ENCODE peak calls at places on chromosomes 11 and 22, in seven cellular contexts. D, J, F, N, H, P and Q are unnamed samples.

GRCh38 chr11:78809931-78810481 is 235.3 kb upstream of the NARS2 start:
- DNase-seq in J (peak; percentile 91), N (no peak), D (no peak), F (no peak), H (no peak), P (no peak), Q (no peak)

GRCh38 chr22:19634576-19634975 is 79.7 kb upstream of the SEPTIN5 start:
- DNase-seq in H (no peak), D (no peak), F (no peak), P (peak; percentile 30), N (no peak), J (no peak), Q (no peak)

GRCh38 chr11:46599340-46600067 is 5.7 kb upstream of the AMBRA1 start:
- DNase-seq in P (no peak), D (no peak), J (no peak), F (no peak), N (no peak), H (no peak), Q (no peak)

GRCh38 chr11:33598426-33599069 is 102.1 kb downstream of the C11orf91 start:
- DNase-seq in N (no peak), H (peak; percentile 53), F (no peak), P (no peak), D (no peak), J (no peak), Q (no peak)

GRCh38 chr11:80146231-80146630 is 705.4 kb upstream of the TENM4 start:
- DNase-seq in J (peak; percentile 16), D (peak; percentile 32), N (no peak), F (no peak), H (no peak), P (no peak), Q (no peak)

GRCh38 chr11:73147771-73148681 is 5.9 kb upstream of the FCHSD2 start:
- DNase-seq in N (no peak), F (peak; percentile 89), J (no peak), D (no peak), P (no peak), H (no peak), Q (peak; percentile 58)

GRCh38 chr11:61621917-61622585 is 41.2 kb upstream of the SYT7 start:
- DNase-seq in F (no peak), H (peak; percentile 60), N (no peak), J (no peak), D (no peak), P (no peak), Q (no peak)

GRCh38 chr11:106917973-106918372 is 100.3 kb downstream of the GUCY1A2 start:
- DNase-seq in H (peak; percentile 63), N (no peak), F (no peak), J (peak; percentile 5), P (no peak), D (no peak), Q (no peak)

GRCh38 chr11:4606231-4607015 is 1.6 kb downstream of the TRIM68 start:
- DNase-seq in P (no peak), H (no peak), F (no peak), D (peak; percentile 11), N (no peak), J (peak; percentile 1), Q (no peak)

GRCh38 chr11:93648168-93648567 is 13.3 kb upstream of the CEP295 start:
- DNase-seq in J (peak; percentile 32), F (no peak), N (no peak), D (peak; percentile 13), H (peak; percentile 55), P (no peak), Q (no peak)

GRCh38 chr22:37259540-37260029 is 15.5 kb upstream of the RAC2 start:
- DNase-seq in N (peak; percentile 26), D (peak; percentile 61), F (peak; percentile 56), J (peak; percentile 70), H (peak; percentile 85), P (peak; percentile 54), Q (no peak)

GRCh38 chr11:96614101-96614500 is 224.3 kb downstream of the JRKL start:
- DNase-seq in N (no peak), F (no peak), D (no peak), P (no peak), H (no peak), J (no peak), Q (no peak)

GRCh38 chr11:128905345-128906184 is 14.4 kb downstream of the KCNJ5 start:
- DNase-seq in J (peak; percentile 54), F (no peak), P (no peak), D (peak; percentile 56), N (peak; percentile 45), H (peak; percentile 85), Q (no peak)

GRCh38 chr22:19086944-19087343 is 35.3 kb downstream of the DGCR2 start:
- DNase-seq in F (no peak), N (no peak), J (peak; percentile 54), D (peak; percentile 69), P (no peak), H (no peak), Q (no peak)

GRCh38 chr22:42892156-42892555 is 35.1 kb upstream of the ARFGAP3 start:
- DNase-seq in F (no peak), N (no peak), P (no peak), H (no peak), J (no peak), D (no peak), Q (no peak)

GRCh38 chr11:102345923-102346322 is 1.1 kb upstream of the BIRC2 start:
- DNase-seq in P (no peak), H (peak; percentile 44), J (peak; percentile 91), D (peak; percentile 80), N (peak; percentile 32), F (no peak), Q (peak; percentile 30)

GRCh38 chr11:73971175-73971719 is 11.4 kb downstream of the UCP2 start:
- DNase-seq in P (peak; percentile 25), F (peak; percentile 8), D (no peak), N (no peak), H (no peak), J (no peak), Q (no peak)

GRCh38 chr22:33747576-33748180 is 172.6 kb downstream of the LARGE1 start:
- DNase-seq in P (no peak), D (no peak), N (no peak), J (no peak), H (no peak), F (no peak), Q (no peak)

DNA sequence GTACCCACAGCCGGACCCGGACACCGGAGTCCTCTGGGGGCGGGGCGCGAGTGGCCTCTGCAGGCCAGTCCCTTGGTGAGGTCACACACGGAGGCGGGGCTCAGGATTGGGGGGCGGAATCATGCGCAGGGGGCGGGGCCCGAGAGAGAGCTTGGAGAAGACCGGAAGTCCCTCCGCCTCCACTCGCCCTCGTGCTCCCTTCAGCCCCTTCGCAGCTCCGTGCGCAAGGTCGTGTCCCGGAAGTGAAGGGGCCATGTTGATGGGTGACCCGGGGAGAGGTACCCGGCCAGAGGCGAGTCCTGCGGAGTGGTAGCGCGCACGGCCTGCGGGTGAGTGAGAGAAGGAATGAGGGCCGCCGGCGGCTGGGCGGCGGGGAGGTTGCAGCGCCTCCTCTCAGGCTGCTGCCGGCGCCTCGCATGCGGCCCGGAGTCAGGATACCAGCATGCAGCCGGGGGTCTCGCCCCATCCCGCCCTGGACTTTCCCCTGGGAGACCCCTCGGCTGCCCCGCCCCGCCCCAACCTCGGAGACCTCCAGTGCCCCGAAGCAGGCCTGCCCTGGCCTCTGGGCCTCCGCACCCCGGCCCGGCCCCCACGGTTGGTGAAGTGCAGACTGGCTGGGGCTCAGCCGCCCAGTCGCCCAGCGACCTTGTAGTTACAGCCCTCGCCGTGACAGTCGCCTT is at the start of gene MIEF1:
- DNase-seq in D (peak; percentile 94), J (peak; percentile 96), F (peak; percentile 99), N (peak; percentile 80), H (peak; percentile 99), P (peak; percentile 100), Q (peak; percentile 96)
- H3K27me3 ChIP-seq in D (no peaks in the 10 kb centered on the region), J (no peaks in the 10 kb centered on the region), F (no peaks in the 10 kb centered on the region), N (no peaks in the 10 kb centered on the region), H (no peaks in the 10 kb centered on the region), P (no peaks in the 10 kb centered on the region), Q (no peaks in the 10 kb centered on the region)

DNA sequence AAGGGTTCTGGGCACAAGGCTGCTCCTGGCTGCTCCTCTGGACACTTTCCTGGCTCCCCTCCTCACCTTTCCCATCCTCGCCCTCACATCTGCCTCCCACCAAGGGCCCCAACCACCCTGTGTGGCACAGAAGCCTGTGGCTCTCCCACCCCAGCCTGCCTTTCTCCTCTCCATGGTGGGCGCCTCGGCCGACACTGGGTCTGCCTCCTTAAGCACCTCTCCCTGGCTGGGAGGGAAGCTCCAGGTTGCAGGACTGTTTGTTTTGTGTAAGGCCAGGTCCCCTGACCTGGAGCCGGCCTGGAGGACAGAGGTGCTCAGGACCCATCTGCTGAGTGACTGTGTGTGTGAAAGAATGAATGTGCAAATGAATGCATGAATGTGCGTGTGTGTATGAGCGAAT is 14.1 kb downstream of the MUC6 start:
- DNase-seq in F (no peak), H (no peak), N (no peak), D (no peak), J (no peak), P (no peak), Q (no peak)
- H3K27me3 ChIP-seq in F (no peaks in the 10 kb centered on the region), H (no peaks in the 10 kb centered on the region), N (no peaks in the 10 kb centered on the region), D (no peaks in the 10 kb centered on the region), J (no peaks in the 10 kb centered on the region), P (no peaks in the 10 kb centered on the region), Q (no peaks in the 10 kb centered on the region)

GRCh38 chr22:46049726-46050450 is 72.9 kb upstream of the WNT7B start:
- DNase-seq in N (no peak), J (no peak), H (no peak), F (peak; percentile 52), D (no peak), P (peak; percentile 66), Q (no peak)
- H3K27me3 ChIP-seq in N (no peaks in the 10 kb centered on the region), J (no peaks in the 10 kb centered on the region), H (no peaks in the 10 kb centered on the region), F (no peaks in the 10 kb centered on the region), D (no peaks in the 10 kb centered on the region), P (no peaks in the 10 kb centered on the region), Q (peaks cover 3% of the 10 kb centered on the region)

GRCh38 chr11:32435947-32436750 is 810 bp upstream of the WT1 start:
- DNase-seq in J (no peak), N (no peak), F (no peak), D (no peak), H (peak; percentile 61), P (no peak), Q (no peak)

GRCh38 chr11:32434116-32434386 is 1.3 kb downstream of the WT1 start:
- DNase-seq in N (no peak), P (no peak), J (no peak), H (no peak), D (no peak), F (no peak), Q (no peak)

GRCh38 chr11:32435511-32435946 is at the start of gene WT1:
- DNase-seq in J (no peak), H (peak; percentile 68), D (no peak), F (no peak), P (no peak), N (no peak), Q (no peak)

GRCh38 chr11:32434387-32435151 is 770 bp downstream of the WT1 start:
- DNase-seq in D (no peak), J (no peak), H (peak; percentile 79), N (no peak), P (no peak), F (no peak), Q (no peak)

DNA sequence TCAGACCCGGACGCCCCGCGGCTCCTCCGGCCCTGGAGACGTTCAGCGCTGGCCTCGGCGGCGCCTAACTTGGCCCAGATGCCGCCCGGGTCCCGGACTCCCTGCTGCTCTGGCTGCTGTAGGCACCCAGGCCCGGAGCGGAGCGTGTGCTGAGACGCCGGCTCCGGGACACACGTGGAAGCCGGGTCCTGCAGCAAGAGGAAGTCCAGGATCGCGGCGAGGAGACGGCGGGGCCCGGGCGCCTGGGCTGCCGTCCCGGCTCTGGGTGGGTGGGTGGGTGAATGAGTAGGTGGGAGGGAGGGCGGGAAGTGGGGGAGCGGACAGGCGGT is 223 bp downstream of the WT1 start:
- DNase-seq in F (no peak), D (no peak), P (no peak), N (no peak), H (no peak), J (no peak), Q (no peak)
- H3K27me3 ChIP-seq in F (peaks cover 14% of the 10 kb centered on the region), D (peaks cover 80% of the 10 kb centered on the region), P (no peaks in the 10 kb centered on the region), N (peaks cover 18% of the 10 kb centered on the region), H (peaks cover 70% of the 10 kb centered on the region), J (peaks cover 94% of the 10 kb centered on the region), Q (no peaks in the 10 kb centered on the region)